ENCODE peak calls at places on chromosomes 4 and X, in five cellular contexts. S, K, T, F and M are unnamed samples.

GRCh38 chr4:655735-656151 is 18.3 kb downstream of the ATP5ME start:
- DNase-seq in K (no peak), S (no peak), F (no peak), T (no peak), M (no peak)

GRCh38 chrX:68292471-68292870 is 140.8 kb downstream of the OPHN1 start:
- DNase-seq in F (no peak), K (no peak), T (no peak), S (no peak), M (no peak)

GRCh38 chrX:68261060-68261672 is 172.1 kb downstream of the OPHN1 start:
- DNase-seq in K (no peak), T (no peak), S (peak), F (no peak), M (no peak)

GRCh38 chr4:76943129-76943620 is 6.4 kb upstream of the SEPTIN11 start:
- DNase-seq in K (no peak), F (no peak), S (no peak), T (no peak), M (no peak)

GRCh38 chr4:158566860-158567259 is 45.2 kb downstream of the RXFP1 start:
- DNase-seq in T (no peak), S (no peak), F (no peak), K (no peak), M (no peak)

GRCh38 chrX:153511784-153512500 is 5.5 kb upstream of the ATP2B3 start:
- DNase-seq in F (no peak), S (no peak), T (no peak), K (no peak), M (no peak)

GRCh38 chr4:48275247-48275646 is 5.6 kb upstream of the TEC start:
- DNase-seq in T (no peak), F (peak), S (no peak), K (no peak), M (no peak)

GRCh38 chr4:88007304-88008132 is at the start of gene PKD2:
- DNase-seq in K (peak), F (peak), S (peak), T (peak), M (peak)

GRCh38 chr4:929970-930625 is 2.0 kb downstream of the GAK start:
- DNase-seq in S (no peak), T (no peak), F (no peak), K (no peak), M (no peak)

GRCh38 chrX:110847334-110847733 is 51.7 kb upstream of the CHRDL1 start:
- DNase-seq in K (no peak), S (no peak), F (peak), T (no peak), M (no peak)

GRCh38 chrX:107324493-107325310 is 118.3 kb downstream of the DNAAF6 start:
- DNase-seq in T (peak), K (peak), F (no peak), S (no peak), M (no peak)

GRCh38 chrX:35622021-35622420 is 176.1 kb upstream of the MAGEB16 start:
- DNase-seq in S (no peak), F (no peak), T (no peak), K (no peak), M (no peak)

GRCh38 chr4:98663226-98664006 is 5.0 kb upstream of the TSPAN5 start:
- DNase-seq in K (peak), T (no peak), F (no peak), S (no peak), M (peak)

GRCh38 chrX:97372006-97372766 is 488.5 kb downstream of the RPA4 start:
- DNase-seq in K (no peak), S (no peak), F (no peak), T (peak), M (no peak)

GRCh38 chrX:29728639-29729038 is 486.7 kb upstream of the MAGEB2 start:
- DNase-seq in T (no peak), F (no peak), K (no peak), S (no peak), M (no peak)

GRCh38 chr4:176902710-176903323 is 110.1 kb upstream of the VEGFC start:
- DNase-seq in F (no peak), K (no peak), S (no peak), T (no peak), M (no peak)

GRCh38 chr4:82906469-82906868 is 5.9 kb downstream of the THAP9 start:
- DNase-seq in S (no peak), K (no peak), T (no peak), F (no peak), M (no peak)

GRCh38 chrX:79592259-79592658 is 225.1 kb upstream of the ITM2A start:
- DNase-seq in K (no peak), S (no peak), F (no peak), T (no peak), M (no peak)